ENCODE peak calls at places on chromosomes 6 and 20, in four cellular contexts. Y, K, B and U are unnamed samples.

GRCh38 chr6:34148864-34149810 is 3.2 kb upstream of the GRM4 start:
- DNase-seq in Y (no peak), K (peak), B (no peak), U (no peak)

GRCh38 chr20:54794110-54794509 is 318.7 kb downstream of the DOK5 start:
- DNase-seq in Y (no peak), K (peak), B (no peak), U (no peak)

GRCh38 chr6:98470821-98471220 is 363.6 kb upstream of the POU3F2 start:
- DNase-seq in Y (no peak), K (no peak), B (no peak), U (no peak)

GRCh38 chr20:3168079-3168828 is 5.1 kb downstream of the LZTS3 start:
- DNase-seq in Y (no peak), K (peak), B (no peak), U (no peak)

GRCh38 chr6:31379850-31380249 is 22.9 kb upstream of the HLA-B start:
- DNase-seq in Y (no peak), K (no peak), B (no peak), U (no peak)

GRCh38 chr6:157163434-157164159 is 159.7 kb downstream of the TMEM242 start:
- DNase-seq in Y (no peak), K (no peak), B (no peak), U (no peak)

GRCh38 chr6:108080010-108080780 is 5.7 kb upstream of the OSTM1 start:
- DNase-seq in Y (no peak), K (peak), B (no peak), U (no peak)

GRCh38 chr6:155014715-155015300 is 19.7 kb downstream of the TIAM2 start:
- DNase-seq in Y (no peak), K (no peak), B (no peak), U (no peak)

GRCh38 chr20:43925215-43925614 is 10.6 kb downstream of the TOX2 start:
- DNase-seq in Y (no peak), K (no peak), B (no peak), U (peak)

GRCh38 chr6:69763763-69764162 is 33.0 kb downstream of the LMBRD1 start:
- DNase-seq in Y (no peak), K (no peak), B (no peak), U (no peak)

GRCh38 chr6:105204331-105204730 is 24.5 kb upstream of the POPDC3 start:
- DNase-seq in Y (no peak), K (no peak), B (no peak), U (no peak)

GRCh38 chr20:2151805-2152727 is 50.4 kb downstream of the STK35 start:
- DNase-seq in Y (no peak), K (no peak), B (no peak), U (no peak)

GRCh38 chr6:137001977-137002302 is 42.8 kb downstream of the IL20RA start:
- DNase-seq in Y (no peak), K (no peak), B (no peak), U (no peak)

GRCh38 chr20:5001174-5002076 is at the start of gene SLC23A2:
- DNase-seq in Y (peak), K (peak), B (peak), U (peak)

GRCh38 chr6:136788069-136788902 is 4.0 kb downstream of the MAP3K5 start:
- DNase-seq in Y (no peak), K (no peak), B (no peak), U (no peak)

GRCh38 chr6:149451361-149452061 is 33.3 kb downstream of the ZC3H12D start:
- DNase-seq in Y (no peak), K (no peak), B (no peak), U (no peak)

GRCh38 chr6:6546318-6547110 is 42.0 kb upstream of the LY86 start:
- DNase-seq in Y (peak), K (peak), B (no peak), U (no peak)

GRCh38 chr20:57878803-57879424 is 169.1 kb upstream of the PMEPA1 start:
- DNase-seq in Y (no peak), K (no peak), B (no peak), U (no peak)

GRCh38 chr20:51388756-51389542 is 153.6 kb downstream of the NFATC2 start:
- DNase-seq in Y (no peak), K (no peak), B (no peak), U (no peak)

GRCh38 chr20:50895111-50895830 is 36.0 kb downstream of the ADNP start:
- DNase-seq in Y (no peak), K (no peak), B (no peak), U (no peak)

GRCh38 chr6:38503032-38503784 is 136.5 kb downstream of the BTBD9 start:
- DNase-seq in Y (no peak), K (peak), B (no peak), U (no peak)

GRCh38 chr6:37940074-37940847 is 120.7 kb downstream of the ZFAND3 start:
- DNase-seq in Y (no peak), K (no peak), B (no peak), U (no peak)

GRCh38 chr20:21971436-21971835 is 266.0 kb downstream of the PAX1 start:
- DNase-seq in Y (no peak), K (no peak), B (no peak), U (no peak)